ENCODE peak calls at places on chromosomes 12 and 14, in five cellular contexts. C is Peyer's patch, F is Panc1, Z is cardiac fibroblast, R is heart right ventricle. T is an unnamed sample.

GRCh38 chr14:32576088-32576795 is 247.1 kb downstream of the AKAP6 start:
- DNase-seq in C (peak), F (peak), Z (peak), R (no peak), T (no peak)

GRCh38 chr14:77249286-77249685 is 21.7 kb downstream of the NGB start:
- DNase-seq in C (no peak), F (no peak), Z (no peak), R (no peak), T (no peak)

GRCh38 chr12:92558806-92559205 is 144.0 kb upstream of the PLEKHG7 start:
- DNase-seq in C (no peak), F (no peak), Z (no peak), R (no peak), T (no peak)

GRCh38 chr14:105485720-105486332 is 860 bp upstream of the CRIP1 start:
- DNase-seq in C (no peak), F (no peak), Z (no peak), R (peak), T (peak)

GRCh38 chr12:96193725-96194571 is at the start of gene ELK3:
- DNase-seq in C (peak), F (no peak), Z (peak), R (peak), T (peak)

GRCh38 chr12:47773062-47773857 is at the start of gene SLC48A1:
- DNase-seq in C (peak), F (no peak), Z (peak), R (peak), T (peak)

GRCh38 chr12:78290606-78291345 is 460.1 kb downstream of the NAV3 start:
- DNase-seq in C (no peak), F (no peak), Z (peak), R (no peak), T (no peak)

GRCh38 chr12:51847830-51848727 is at the start of gene FIGNL2:
- DNase-seq in C (no peak), F (no peak), Z (no peak), R (peak), T (no peak)

GRCh38 chr12:130401703-130402102 is 64.0 kb downstream of the PIWIL1 start:
- DNase-seq in C (no peak), F (no peak), Z (no peak), R (no peak), T (no peak)

GRCh38 chr12:82800185-82800584 is 113.5 kb downstream of the TMTC2 start:
- DNase-seq in C (no peak), F (no peak), Z (no peak), R (no peak), T (no peak)

GRCh38 chr14:58701156-58701555 is 63.4 kb downstream of the DACT1 start:
- DNase-seq in C (no peak), F (no peak), Z (no peak), R (no peak), T (no peak)

GRCh38 chr12:110338754-110339153 is 57.7 kb downstream of the ATP2A2 start:
- DNase-seq in C (no peak), F (no peak), Z (peak), R (no peak), T (no peak)

GRCh38 chr12:125005652-125006051 is 12.2 kb downstream of the BRI3BP start:
- DNase-seq in C (no peak), F (no peak), Z (no peak), R (no peak), T (no peak)

GRCh38 chr12:6452908-6453630 is 1.2 kb downstream of the TAPBPL start:
- DNase-seq in C (peak), F (no peak), Z (no peak), R (peak), T (no peak)

GRCh38 chr12:112801055-112801454 is 9.5 kb downstream of the RPH3A start:
- DNase-seq in C (no peak), F (no peak), Z (no peak), R (no peak), T (no peak)

GRCh38 chr12:22395666-22396065 is 61.2 kb upstream of the ST8SIA1 start:
- DNase-seq in C (no peak), F (no peak), Z (no peak), R (no peak), T (no peak)

GRCh38 chr12:47082963-47083621 is 3.3 kb upstream of the AMIGO2 start:
- DNase-seq in C (no peak), F (peak), Z (peak), R (no peak), T (no peak)

GRCh38 chr14:51730674-51731073 is 79.0 kb downstream of the FRMD6 start:
- DNase-seq in C (no peak), F (no peak), Z (no peak), R (no peak), T (no peak)

GRCh38 chr12:3132636-3133409 is 55.6 kb downstream of the TSPAN9 start:
- DNase-seq in C (no peak), F (no peak), Z (peak), R (peak), T (no peak)

GRCh38 chr12:45483571-45483970 is 245.9 kb upstream of the ARID2 start:
- DNase-seq in C (no peak), F (no peak), Z (peak), R (no peak), T (no peak)

GRCh38 chr14:60710506-60710905 is 13.6 kb downstream of the SIX4 start:
- DNase-seq in C (no peak), F (no peak), Z (no peak), R (no peak), T (no peak)

GRCh38 chr14:71261206-71261605 is 353.9 kb downstream of the PCNX1 start:
- DNase-seq in C (no peak), F (no peak), Z (peak), R (no peak), T (no peak)

GRCh38 chr12:48934312-48934706 is 9.0 kb upstream of the FKBP11 start:
- DNase-seq in C (no peak), F (no peak), Z (peak), R (no peak), T (no peak)

GRCh38 chr14:75794615-75795038 is 133.6 kb downstream of the TTLL5 start:
- DNase-seq in C (no peak), F (peak), Z (peak), R (no peak), T (no peak)
- TF ChIP-seq CTCF in C (peak), F (peak), Z (peak), R (peak), T (no peak)

DNA sequence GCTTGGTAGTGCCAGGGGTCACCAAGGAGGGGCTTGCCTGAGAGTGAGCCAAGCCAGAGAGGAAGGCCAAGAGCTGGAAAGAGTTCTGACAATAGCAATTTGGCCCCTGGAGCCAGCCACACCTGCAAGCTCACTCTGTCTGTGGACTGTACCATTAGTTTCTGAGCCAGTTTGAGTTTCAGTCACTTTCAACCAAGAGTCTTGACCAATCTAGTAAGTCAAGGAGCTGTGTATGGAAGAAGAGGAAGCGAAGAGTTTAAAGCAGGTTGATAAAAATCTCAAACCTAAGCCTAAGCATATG is 38.5 kb downstream of the NT5DC3 start:
- DNase-seq in C (no peak), F (no peak), Z (no peak), R (no peak), T (no peak)
- H3K4me3 ChIP-seq in C (no peak), F (no peak), Z (no peak), R (no peak), T (no peak)

DNA sequence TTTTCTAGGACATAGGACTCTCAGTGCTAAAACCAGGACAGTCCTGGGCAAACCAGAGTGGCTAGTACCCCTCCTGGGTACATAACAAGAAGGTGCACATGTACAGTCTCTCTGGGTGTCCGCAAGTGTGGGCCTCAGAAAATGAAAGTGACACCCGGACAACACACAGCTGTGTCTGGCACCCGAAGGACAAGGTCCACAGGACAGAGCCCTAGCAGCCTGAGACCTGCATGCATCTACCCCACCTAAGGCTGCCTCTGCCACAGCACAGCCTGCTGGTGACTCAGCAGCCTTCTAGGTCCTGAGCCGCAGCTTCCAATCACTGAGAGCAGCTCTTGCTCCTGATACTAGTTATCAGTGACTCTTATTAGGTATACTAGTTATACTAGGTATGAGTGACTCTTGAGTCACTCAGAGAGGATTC is 784.1 kb upstream of the TBX3 start:
- DNase-seq in C (no peak), F (no peak), Z (peak), R (no peak), T (no peak)
- TF ChIP-seq CTCF in C (peak), F (no peak), Z (peak), R (no peak), T (no peak)

GRCh38 chr14:22555573-22556011 is 33.4 kb downstream of the DAD1 start:
- DNase-seq in C (no peak), F (no peak), Z (no peak), R (no peak), T (no peak)
- H3K4me3 ChIP-seq in C (no peak), F (no peak), Z (no peak), R (no peak), T (peak)

GRCh38 chr14:95875831-95876768 is 532 bp upstream of the TUNAR start:
- DNase-seq in C (no peak), F (no peak), Z (no peak), R (no peak), T (no peak)
- TF ChIP-seq CTCF in C (no peak), F (peak), Z (no peak), R (no peak), T (no peak)

DNA sequence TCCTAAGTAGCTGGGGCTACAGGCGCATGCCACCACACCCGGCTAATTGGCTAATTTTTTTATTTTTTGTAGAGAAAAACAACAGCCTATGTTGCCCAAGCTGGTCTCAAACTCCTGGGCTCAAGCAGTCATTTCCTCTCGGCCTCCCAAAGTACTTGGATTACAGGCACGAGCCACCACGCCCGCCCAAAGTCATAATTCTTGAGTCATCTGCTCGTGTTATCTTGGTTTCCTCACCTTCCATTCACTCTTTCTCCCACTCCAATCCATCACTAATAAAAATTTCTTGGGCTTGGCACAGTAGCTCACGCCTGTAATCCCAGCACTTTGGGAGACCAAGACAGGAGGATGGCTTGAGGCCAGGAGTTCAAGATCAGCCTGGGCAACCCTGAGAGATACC is 32.0 kb downstream of the ITGA7 start:
- DNase-seq in C (no peak), F (no peak), Z (peak), R (no peak), T (no peak)
- H3K4me3 ChIP-seq in C (no peak), F (no peak), Z (no peak), R (no peak), T (no peak)

DNA sequence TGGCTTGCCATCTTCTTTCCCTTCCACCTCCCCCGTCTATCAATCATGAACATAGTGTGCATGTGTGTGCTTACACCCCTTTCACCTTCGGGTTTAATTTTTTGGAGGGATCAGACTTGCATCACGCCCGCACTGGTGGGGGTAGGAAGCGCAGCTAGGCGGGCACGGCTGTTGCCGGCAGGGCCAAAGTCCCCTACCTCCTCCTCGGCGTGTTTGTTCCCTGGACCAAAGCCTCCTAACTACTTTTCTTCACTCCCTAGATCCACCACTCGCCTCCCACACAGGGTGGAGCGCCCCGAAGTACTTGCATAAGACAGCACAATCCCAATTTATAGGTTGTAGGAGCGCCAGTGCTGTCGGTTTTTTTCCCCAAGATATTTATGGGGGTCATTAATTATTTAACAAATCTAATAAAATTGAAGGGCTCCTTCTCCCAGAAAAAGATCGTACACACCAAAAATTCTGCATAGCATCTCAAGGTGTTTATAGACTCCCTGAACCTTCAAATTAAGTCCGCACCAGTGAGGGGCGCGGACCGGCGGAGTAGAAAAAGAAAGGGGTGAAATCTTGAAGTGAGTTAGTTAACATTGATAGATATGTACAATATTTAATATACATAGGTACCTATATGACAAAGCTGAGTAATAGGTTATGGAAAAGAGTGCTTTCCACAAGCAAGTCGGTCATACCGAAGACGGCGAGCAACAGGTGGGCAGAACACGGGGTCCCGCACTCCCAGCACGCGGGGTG is 714 bp downstream of the PKP2 start:
- DNase-seq in C (no peak), F (no peak), Z (no peak), R (peak), T (no peak)
- TF ChIP-seq CTCF in C (peak), F (no peak), Z (no peak), R (peak), T (no peak)

GRCh38 chr12:9864913-9865675 is 4.1 kb downstream of the CLEC2B start:
- DNase-seq in C (no peak), F (no peak), Z (no peak), R (no peak), T (no peak)
- H3K4me3 ChIP-seq in C (no peak), F (peak), Z (no peak), R (no peak), T (peak)